ENCODE peak calls at places on chromosomes 11 and 22, in eight cellular contexts. L is AG04450, Q is ovary, E is pancreas, A is colonic mucosa, P is neural progenitor cell, G is HL-60, X is breast epithelium. M is an unnamed sample.
A peak's percentile ranks its signal among the peaks of the same experiment; 100 is the strongest.

GRCh38 chr11:304915-305833 is 2.4 kb upstream of the IFITM2 start:
- DNase-seq in L (peak; percentile 72), Q (peak; percentile 90), E (peak; percentile 60), A (peak; percentile 67), P (peak; percentile 81), G (no peak), X (no peak), M (peak; percentile 58)

GRCh38 chr11:112961146-112961668 is at the start of gene NCAM1:
- DNase-seq in L (no peak), Q (peak; percentile 81), E (peak; percentile 27), A (peak; percentile 59), P (peak; percentile 97), G (peak; percentile 16), X (no peak), M (peak; percentile 88)

GRCh38 chr11:94553938-94554337 is 10.2 kb downstream of the FUT4 start:
- DNase-seq in L (peak; percentile 68), Q (no peak), E (no peak), A (no peak), P (no peak), G (no peak), X (no peak), M (no peak)

GRCh38 chr11:64652586-64653387 is 61.8 kb downstream of the SLC22A12 start:
- DNase-seq in L (peak; percentile 26), Q (peak; percentile 87), E (peak; percentile 82), A (peak; percentile 84), P (peak; percentile 85), G (peak; percentile 45), X (peak; percentile 78), M (peak; percentile 80)

GRCh38 chr11:35525501-35526175 is at the start of gene PAMR1:
- DNase-seq in L (peak; percentile 65), Q (peak; percentile 38), E (peak; percentile 31), A (peak; percentile 32), P (peak; percentile 87), G (no peak), X (peak; percentile 58), M (peak; percentile 34)

GRCh38 chr11:86408845-86409244 is 34.2 kb downstream of the CCDC81 start:
- DNase-seq in L (no peak), Q (no peak), E (no peak), A (no peak), P (no peak), G (no peak), X (no peak), M (no peak)

GRCh38 chr11:78080084-78080817 is 589 bp upstream of the NDUFC2 start:
- DNase-seq in L (no peak), Q (no peak), E (no peak), A (no peak), P (no peak), G (no peak), X (peak; percentile 37), M (no peak)

GRCh38 chr11:12214751-12215150 is 104.4 kb downstream of the MICAL2 start:
- DNase-seq in L (no peak), Q (no peak), E (no peak), A (no peak), P (no peak), G (no peak), X (no peak), M (no peak)

GRCh38 chr11:44298862-44299261 is 11.1 kb downstream of the ALX4 start:
- DNase-seq in L (no peak), Q (no peak), E (no peak), A (no peak), P (no peak), G (no peak), X (no peak), M (no peak)

GRCh38 chr11:72788250-72788649 is 5.6 kb downstream of the STARD10 start:
- DNase-seq in L (no peak), Q (no peak), E (no peak), A (peak; percentile 63), P (peak; percentile 1), G (no peak), X (no peak), M (no peak)

GRCh38 chr11:95078526-95078925 is 11.1 kb upstream of the ENDOD1 start:
- DNase-seq in L (no peak), Q (no peak), E (no peak), A (no peak), P (no peak), G (no peak), X (no peak), M (no peak)

GRCh38 chr11:94010136-94010535 is 11.0 kb upstream of the HEPHL1 start:
- DNase-seq in L (no peak), Q (no peak), E (no peak), A (no peak), P (no peak), G (no peak), X (no peak), M (no peak)

GRCh38 chr22:50034126-50035081 is 21.8 kb upstream of the IL17REL start:
- DNase-seq in L (no peak), Q (no peak), E (no peak), A (no peak), P (no peak), G (no peak), X (no peak), M (no peak)

GRCh38 chr11:7353100-7353499 is 101.4 kb downstream of the SYT9 start:
- DNase-seq in L (no peak), Q (no peak), E (no peak), A (peak; percentile 23), P (peak; percentile 47), G (peak; percentile 3), X (no peak), M (peak; percentile 7)

GRCh38 chr11:68751331-68751856 is at the start of gene TESMIN:
- DNase-seq in L (peak; percentile 4), Q (peak; percentile 89), E (peak; percentile 98), A (peak; percentile 98), P (peak; percentile 94), G (peak; percentile 84), X (peak; percentile 96), M (peak; percentile 72)
- H3K4me3 ChIP-seq in L (peak within 1 kb of the TSS; percentile 52), Q (peak within 1 kb of the TSS; percentile 44), E (peak within 1 kb of the TSS; percentile 5), A (peak within 1 kb of the TSS; percentile 54), P (peak within 1 kb of the TSS; percentile 65), G (peak within 1 kb of the TSS; percentile 39), X (peak within 1 kb of the TSS; percentile 65), M (no peak within 1 kb of the TSS)

GRCh38 chr22:20137113-20137512 is 5.5 kb downstream of the ZDHHC8 start:
- DNase-seq in L (no peak), Q (no peak), E (no peak), A (no peak), P (no peak), G (no peak), X (no peak), M (no peak)
- H3K27ac ChIP-seq in L (no peak overlapping the region), Q (no peak overlapping the region), E (no peak overlapping the region), A (no peak overlapping the region), P (no peak overlapping the region), G (no peak overlapping the region), X (no peak overlapping the region), M (no peak overlapping the region)

GRCh38 chr11:19951558-19952083 is 208.7 kb downstream of the DBX1 start:
- DNase-seq in L (no peak), Q (no peak), E (no peak), A (no peak), P (peak; percentile 77), G (peak; percentile 2), X (no peak), M (no peak)
- TF ChIP-seq CTCF in L (peak; percentile 71), Q (peak; percentile 73), E (peak; percentile 41), A (peak; percentile 54), P (peak; percentile 77), G (no peak), X (peak; percentile 78), M (peak; percentile 60)

DNA sequence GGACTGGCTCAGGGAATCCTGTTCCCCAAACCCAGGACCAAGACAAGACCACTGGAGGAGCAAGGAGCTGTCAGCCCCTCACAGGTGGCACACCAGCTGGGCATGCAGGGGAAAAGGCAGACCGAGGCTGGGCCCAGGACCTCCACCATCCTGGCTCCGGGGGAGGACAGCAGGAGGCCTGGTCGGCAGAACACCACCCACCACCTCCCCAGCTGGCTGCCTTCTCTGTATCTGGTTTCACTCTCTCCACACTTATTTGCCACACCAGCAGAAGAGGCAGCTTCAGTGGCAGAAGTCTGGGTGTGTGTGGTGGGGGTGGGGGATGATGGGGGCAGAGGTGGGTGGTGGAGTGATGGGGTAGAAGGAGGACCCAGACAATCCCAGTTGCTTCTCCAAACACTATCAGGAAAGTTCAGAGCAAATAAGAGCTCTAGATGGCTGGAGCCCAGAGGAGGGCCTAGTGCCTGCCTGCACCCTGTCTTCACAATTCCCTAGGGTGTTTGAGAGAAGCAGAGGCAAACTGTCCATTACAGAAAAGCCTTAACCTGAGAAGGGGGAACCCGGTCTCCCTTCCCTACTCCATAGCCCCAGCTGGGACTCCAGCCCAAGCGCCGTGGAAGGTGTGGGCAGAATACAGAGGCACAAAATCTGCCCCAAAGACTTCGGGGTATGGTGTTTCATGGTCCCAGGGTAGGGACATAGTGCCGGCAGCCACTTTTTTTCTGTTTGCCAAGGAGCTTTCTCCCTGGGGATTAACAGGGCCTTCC is 52.0 kb upstream of the CDON start:
- DNase-seq in L (no peak), Q (no peak), E (no peak), A (no peak), P (no peak), G (no peak), X (no peak), M (no peak)
- H3K4me3 ChIP-seq in L (no peak overlapping the region), Q (no peak overlapping the region), E (no peak overlapping the region), A (no peak overlapping the region), P (no peak overlapping the region), G (no peak overlapping the region), X (no peak overlapping the region), M (no peak overlapping the region)

DNA sequence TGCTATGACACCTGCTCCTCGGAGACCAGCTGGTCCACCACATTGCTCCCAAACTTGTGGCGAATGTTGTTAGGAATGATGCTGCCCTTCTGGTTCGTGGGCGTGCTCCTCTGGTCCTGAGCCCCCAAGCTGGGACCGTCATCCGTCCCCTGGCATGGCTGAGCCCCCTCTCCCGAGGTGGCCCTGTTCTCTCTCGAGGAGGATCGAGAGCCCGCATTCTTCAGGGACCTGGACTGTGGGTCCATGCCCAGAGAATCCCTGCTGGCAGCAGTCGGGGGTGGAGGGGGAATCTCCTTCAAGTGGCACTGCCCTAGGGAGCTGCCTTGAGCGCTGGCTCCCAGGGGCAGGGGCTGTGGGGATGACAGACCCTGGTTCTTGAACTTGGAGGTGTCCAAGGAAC is 17.4 kb downstream of the TST start:
- DNase-seq in L (no peak), Q (no peak), E (no peak), A (no peak), P (no peak), G (no peak), X (no peak), M (no peak)
- H3K27ac ChIP-seq in L (no peak overlapping the region), Q (no peak overlapping the region), E (no peak overlapping the region), A (no peak overlapping the region), P (no peak overlapping the region), G (no peak overlapping the region), X (no peak overlapping the region), M (no peak overlapping the region)